ENCODE peak calls at places on chromosomes 7 and 10, in five cellular contexts. One of them, this sample, is unnamed. For H3K27me3, the result is how much of the 10 kb centered on the place peaks cover.

GRCh38 chr7:111113263-111114017 is 22.5 kb downstream of the LRRN3 start:
- DNase-seq in aorta: no peak
- DNase-seq in thoracic aorta: no peak
- DNase-seq in mesenchymal stem cell: peak
- DNase-seq in cardiac muscle cell: no peak
- DNase-seq in this sample: peak

GRCh38 chr10:88553116-88553752 is 29.9 kb downstream of the RNLS start:
- DNase-seq in aorta: no peak
- DNase-seq in mesenchymal stem cell: peak
- DNase-seq in thoracic aorta: no peak
- DNase-seq in cardiac muscle cell: peak
- DNase-seq in this sample: peak

GRCh38 chr7:145064114-145064513 is 228.3 kb upstream of the TPK1 start:
- DNase-seq in thoracic aorta: no peak
- DNase-seq in mesenchymal stem cell: no peak
- DNase-seq in cardiac muscle cell: no peak
- DNase-seq in aorta: no peak
- DNase-seq in this sample: no peak

GRCh38 chr10:71320592-71320991 is 1.5 kb downstream of the SLC29A3 start:
- DNase-seq in cardiac muscle cell: no peak
- DNase-seq in aorta: no peak
- DNase-seq in thoracic aorta: no peak
- DNase-seq in mesenchymal stem cell: no peak
- DNase-seq in this sample: no peak

GRCh38 chr7:82362129-82362528 is 81.4 kb downstream of the CACNA2D1 start:
- DNase-seq in mesenchymal stem cell: no peak
- DNase-seq in aorta: no peak
- DNase-seq in cardiac muscle cell: no peak
- DNase-seq in thoracic aorta: no peak
- DNase-seq in this sample: peak

GRCh38 chr10:92530421-92530820 is 43.5 kb downstream of the IDE start:
- DNase-seq in cardiac muscle cell: no peak
- DNase-seq in aorta: no peak
- DNase-seq in thoracic aorta: no peak
- DNase-seq in mesenchymal stem cell: no peak
- DNase-seq in this sample: no peak

GRCh38 chr10:113905756-113906155 is 51.3 kb downstream of the NHLRC2 start:
- DNase-seq in cardiac muscle cell: no peak
- DNase-seq in thoracic aorta: no peak
- DNase-seq in aorta: no peak
- DNase-seq in mesenchymal stem cell: no peak
- DNase-seq in this sample: no peak

GRCh38 chr7:141550694-141551079 is 523 bp upstream of the AGK start:
- DNase-seq in mesenchymal stem cell: no peak
- DNase-seq in cardiac muscle cell: peak
- DNase-seq in thoracic aorta: no peak
- DNase-seq in aorta: no peak
- DNase-seq in this sample: peak

GRCh38 chr7:98078197-98078870 is 28.3 kb upstream of the LMTK2 start:
- DNase-seq in mesenchymal stem cell: no peak
- DNase-seq in aorta: no peak
- DNase-seq in cardiac muscle cell: no peak
- DNase-seq in thoracic aorta: no peak
- DNase-seq in this sample: no peak

GRCh38 chr7:125355899-125356298 is 426.3 kb upstream of the POT1 start:
- DNase-seq in mesenchymal stem cell: peak
- DNase-seq in aorta: no peak
- DNase-seq in thoracic aorta: no peak
- DNase-seq in cardiac muscle cell: no peak
- DNase-seq in this sample: no peak

GRCh38 chr7:46212425-46213153 is 291.5 kb upstream of the IGFBP3 start:
- DNase-seq in thoracic aorta: no peak
- DNase-seq in aorta: no peak
- DNase-seq in cardiac muscle cell: no peak
- DNase-seq in mesenchymal stem cell: no peak
- DNase-seq in this sample: no peak

GRCh38 chr10:119254355-119254754 is 47.0 kb downstream of the GRK5 start:
- DNase-seq in aorta: no peak
- DNase-seq in cardiac muscle cell: no peak
- DNase-seq in thoracic aorta: no peak
- DNase-seq in mesenchymal stem cell: no peak
- DNase-seq in this sample: no peak

GRCh38 chr10:133151528-133151927 is 8.5 kb upstream of the KNDC1 start:
- DNase-seq in mesenchymal stem cell: no peak
- DNase-seq in thoracic aorta: no peak
- DNase-seq in cardiac muscle cell: no peak
- DNase-seq in aorta: no peak
- DNase-seq in this sample: no peak

GRCh38 chr7:22319424-22320403 is 37.2 kb downstream of the RAPGEF5 start:
- DNase-seq in aorta: no peak
- DNase-seq in mesenchymal stem cell: no peak
- DNase-seq in thoracic aorta: no peak
- DNase-seq in cardiac muscle cell: no peak
- DNase-seq in this sample: peak

GRCh38 chr10:115945696-115946445 is 327.1 kb downstream of the GFRA1 start:
- DNase-seq in cardiac muscle cell: no peak
- DNase-seq in thoracic aorta: no peak
- DNase-seq in aorta: no peak
- DNase-seq in mesenchymal stem cell: peak
- DNase-seq in this sample: no peak

GRCh38 chr10:12463459-12463838 is 114.1 kb downstream of the CAMK1D start:
- DNase-seq in mesenchymal stem cell: no peak
- DNase-seq in aorta: no peak
- DNase-seq in thoracic aorta: no peak
- DNase-seq in cardiac muscle cell: no peak
- DNase-seq in this sample: no peak

GRCh38 chr10:110576220-110576619 is 8.7 kb downstream of the SMC3 start:
- DNase-seq in aorta: no peak
- DNase-seq in mesenchymal stem cell: peak
- DNase-seq in thoracic aorta: no peak
- DNase-seq in cardiac muscle cell: no peak
- DNase-seq in this sample: peak

GRCh38 chr10:78859266-78859665 is 209.5 kb upstream of the ZMIZ1 start:
- DNase-seq in thoracic aorta: no peak
- DNase-seq in mesenchymal stem cell: no peak
- DNase-seq in aorta: no peak
- DNase-seq in cardiac muscle cell: no peak
- DNase-seq in this sample: no peak

GRCh38 chr7:1151653-1152425 is 8.2 kb downstream of the ZFAND2A start:
- DNase-seq in thoracic aorta: no peak
- DNase-seq in mesenchymal stem cell: no peak
- DNase-seq in aorta: peak
- DNase-seq in cardiac muscle cell: no peak
- DNase-seq in this sample: no peak

GRCh38 chr10:52066383-52066782 is 247.7 kb upstream of the DKK1 start:
- DNase-seq in aorta: no peak
- DNase-seq in mesenchymal stem cell: no peak
- DNase-seq in cardiac muscle cell: no peak
- DNase-seq in thoracic aorta: no peak
- DNase-seq in this sample: no peak

GRCh38 chr10:21122907-21123306 is 225.8 kb upstream of the NEBL start:
- DNase-seq in mesenchymal stem cell: no peak
- DNase-seq in cardiac muscle cell: no peak
- DNase-seq in thoracic aorta: no peak
- DNase-seq in aorta: no peak
- DNase-seq in this sample: no peak

GRCh38 chr10:45375101-45375500 is 1.1 kb downstream of the ALOX5 start:
- DNase-seq in cardiac muscle cell: no peak
- DNase-seq in thoracic aorta: no peak
- DNase-seq in aorta: no peak
- DNase-seq in mesenchymal stem cell: no peak
- DNase-seq in this sample: no peak

GRCh38 chr10:45372251-45372951 is 1.6 kb upstream of the ALOX5 start:
- DNase-seq in thoracic aorta: no peak
- DNase-seq in aorta: no peak
- DNase-seq in cardiac muscle cell: no peak
- DNase-seq in mesenchymal stem cell: no peak
- DNase-seq in this sample: no peak

GRCh38 chr10:45374451-45375052 is 536 bp downstream of the ALOX5 start:
- DNase-seq in mesenchymal stem cell: no peak
- DNase-seq in cardiac muscle cell: no peak
- DNase-seq in aorta: no peak
- DNase-seq in thoracic aorta: no peak
- DNase-seq in this sample: peak

GRCh38 chr10:45373003-45373782 is 823 bp upstream of the ALOX5 start:
- DNase-seq in thoracic aorta: no peak
- DNase-seq in aorta: no peak
- DNase-seq in cardiac muscle cell: peak
- DNase-seq in mesenchymal stem cell: no peak
- DNase-seq in this sample: no peak

DNA sequence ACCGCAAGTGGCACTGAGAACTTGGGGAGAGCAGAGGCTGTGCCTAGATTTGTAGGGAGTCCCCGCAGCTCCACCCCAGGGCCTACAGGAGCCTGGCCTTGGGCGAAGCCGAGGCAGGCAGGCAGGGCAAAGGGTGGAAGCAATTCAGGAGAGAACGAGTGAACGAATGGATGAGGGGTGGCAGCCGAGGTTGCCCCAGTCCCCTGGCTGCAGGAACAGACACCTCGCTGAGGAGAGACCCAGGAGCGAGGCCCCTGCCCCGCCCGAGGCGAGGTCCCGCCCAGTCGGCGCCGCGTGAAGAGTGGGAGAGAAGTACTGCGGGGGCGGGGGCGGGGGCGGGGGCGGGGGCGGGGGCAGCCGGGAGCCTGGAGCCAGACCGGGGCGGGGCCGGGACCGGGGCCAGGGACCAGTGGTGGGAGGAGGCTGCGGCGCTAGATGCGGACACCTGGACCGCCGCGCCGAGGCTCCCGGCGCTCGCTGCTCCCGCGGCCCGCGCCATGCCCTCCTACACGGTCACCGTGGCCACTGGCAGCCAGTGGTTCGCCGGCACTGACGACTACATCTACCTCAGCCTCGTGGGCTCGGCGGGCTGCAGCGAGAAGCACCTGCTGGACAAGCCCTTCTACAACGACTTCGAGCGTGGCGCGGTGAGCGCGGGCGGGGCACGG is at the start of gene ALOX5:
- DNase-seq in aorta: peak
- DNase-seq in mesenchymal stem cell: no peak
- DNase-seq in cardiac muscle cell: peak
- DNase-seq in thoracic aorta: no peak
- DNase-seq in this sample: no peak
- H3K27me3 ChIP-seq in aorta: under half
- H3K27me3 ChIP-seq in mesenchymal stem cell: half or more
- H3K27me3 ChIP-seq in cardiac muscle cell: half or more
- H3K27me3 ChIP-seq in thoracic aorta: under half
- H3K27me3 ChIP-seq in this sample: under half

DNA sequence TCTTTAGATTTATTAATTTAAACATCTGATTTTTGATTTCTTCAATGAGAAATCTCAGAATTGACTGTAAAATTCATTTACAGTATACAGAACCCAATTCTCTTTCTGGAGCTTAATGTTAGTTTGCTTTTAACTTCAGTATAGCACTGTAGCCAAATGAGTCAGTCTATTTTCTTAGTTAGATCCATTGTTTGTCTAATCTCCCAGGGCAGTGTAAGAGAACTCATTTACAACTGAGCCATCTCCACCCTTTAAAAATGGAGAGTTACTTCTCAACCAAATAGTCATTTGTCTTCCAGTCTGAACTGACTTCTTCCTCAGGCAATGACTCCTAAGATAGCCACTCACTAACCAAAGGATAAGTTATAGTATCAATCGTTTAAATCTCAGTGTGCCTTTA is 3.0 kb upstream of the WNT2 start:
- DNase-seq in thoracic aorta: no peak
- DNase-seq in mesenchymal stem cell: no peak
- DNase-seq in aorta: no peak
- DNase-seq in cardiac muscle cell: no peak
- DNase-seq in this sample: no peak
- H3K27me3 ChIP-seq in thoracic aorta: under half
- H3K27me3 ChIP-seq in mesenchymal stem cell: under half
- H3K27me3 ChIP-seq in aorta: under half
- H3K27me3 ChIP-seq in cardiac muscle cell: under half
- H3K27me3 ChIP-seq in this sample: under half

GRCh38 chr7:151178236-151178635 is 8.8 kb downstream of the ASB10 start:
- DNase-seq in aorta: peak
- DNase-seq in thoracic aorta: no peak
- DNase-seq in mesenchymal stem cell: no peak
- DNase-seq in cardiac muscle cell: no peak
- DNase-seq in this sample: no peak

GRCh38 chr7:151175793-151176311 is 8.4 kb upstream of the GBX1 start:
- DNase-seq in cardiac muscle cell: no peak
- DNase-seq in aorta: peak
- DNase-seq in mesenchymal stem cell: no peak
- DNase-seq in thoracic aorta: no peak
- DNase-seq in this sample: no peak

GRCh38 chr7:151177310-151177709 is 9.7 kb downstream of the ASB10 start:
- DNase-seq in aorta: peak
- DNase-seq in cardiac muscle cell: no peak
- DNase-seq in thoracic aorta: no peak
- DNase-seq in mesenchymal stem cell: no peak
- DNase-seq in this sample: no peak

GRCh38 chr7:151175047-151175792 is 7.7 kb upstream of the GBX1 start:
- DNase-seq in aorta: no peak
- DNase-seq in thoracic aorta: no peak
- DNase-seq in mesenchymal stem cell: no peak
- DNase-seq in cardiac muscle cell: no peak
- DNase-seq in this sample: no peak

GRCh38 chr7:151176401-151176800 is 8.9 kb upstream of the GBX1 start:
- DNase-seq in cardiac muscle cell: no peak
- DNase-seq in mesenchymal stem cell: no peak
- DNase-seq in aorta: no peak
- DNase-seq in thoracic aorta: no peak
- DNase-seq in this sample: no peak
- H3K27me3 ChIP-seq in cardiac muscle cell: under half
- H3K27me3 ChIP-seq in mesenchymal stem cell: half or more
- H3K27me3 ChIP-seq in aorta: under half
- H3K27me3 ChIP-seq in thoracic aorta: under half
- H3K27me3 ChIP-seq in this sample: under half

GRCh38 chr7:26543345-26543744 is 251.7 kb downstream of the SNX10 start:
- DNase-seq in mesenchymal stem cell: no peak
- DNase-seq in aorta: no peak
- DNase-seq in thoracic aorta: no peak
- DNase-seq in cardiac muscle cell: no peak
- DNase-seq in this sample: no peak

GRCh38 chr7:26538216-26538615 is 246.6 kb downstream of the SNX10 start:
- DNase-seq in cardiac muscle cell: no peak
- DNase-seq in thoracic aorta: no peak
- DNase-seq in aorta: no peak
- DNase-seq in mesenchymal stem cell: no peak
- DNase-seq in this sample: no peak

GRCh38 chr7:26535483-26536069 is 243.9 kb downstream of the SNX10 start:
- DNase-seq in cardiac muscle cell: no peak
- DNase-seq in thoracic aorta: no peak
- DNase-seq in aorta: no peak
- DNase-seq in mesenchymal stem cell: no peak
- DNase-seq in this sample: no peak

GRCh38 chr7:26534649-26535482 is 243.2 kb downstream of the SNX10 start:
- DNase-seq in mesenchymal stem cell: no peak
- DNase-seq in cardiac muscle cell: peak
- DNase-seq in aorta: no peak
- DNase-seq in thoracic aorta: no peak
- DNase-seq in this sample: no peak

DNA sequence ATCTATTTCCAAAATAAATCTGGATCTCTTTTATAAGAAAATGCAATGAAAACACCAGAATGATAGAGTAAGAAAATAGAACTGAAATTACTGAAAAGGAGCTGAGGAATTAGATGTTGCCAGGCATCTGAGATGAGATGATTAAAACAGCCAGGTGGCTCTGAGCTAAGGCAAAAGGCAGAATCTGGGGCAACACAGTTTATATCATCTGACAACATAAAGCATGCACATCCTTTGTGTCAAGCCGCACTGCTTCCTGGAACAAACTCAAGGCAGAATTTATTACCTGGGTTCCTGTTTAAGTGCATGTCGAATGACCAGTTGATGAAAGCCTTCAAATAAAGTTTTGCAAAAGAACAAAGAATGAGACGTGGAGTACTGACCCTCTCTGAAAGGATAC is 247.0 kb downstream of the SNX10 start:
- DNase-seq in mesenchymal stem cell: no peak
- DNase-seq in thoracic aorta: no peak
- DNase-seq in cardiac muscle cell: no peak
- DNase-seq in aorta: no peak
- DNase-seq in this sample: no peak
- H3K27me3 ChIP-seq in mesenchymal stem cell: half or more
- H3K27me3 ChIP-seq in thoracic aorta: under half
- H3K27me3 ChIP-seq in cardiac muscle cell: under half
- H3K27me3 ChIP-seq in aorta: under half
- H3K27me3 ChIP-seq in this sample: under half

This sample was measured in bronchial epithelial cell.